ENCODE peak calls at places on chromosomes 16 and 17, in ten cellular contexts. L, Y, S, Z, K, V, I, X, J and O are unnamed samples.

GRCh38 chr17:79185671-79186070 is 111.0 kb downstream of the ENGASE start:
- DNase-seq in L (no peak), Y (no peak), S (no peak), Z (no peak), K (no peak), V (no peak), I (no peak), X (no peak), J (no peak), O (no peak)

GRCh38 chr17:66963521-66964082 is 905 bp upstream of the CACNG4 start:
- DNase-seq in L (no peak), Y (no peak), S (no peak), Z (no peak), K (no peak), V (no peak), I (no peak), X (no peak), J (no peak), O (no peak)

GRCh38 chr16:79628501-79628975 is 28.0 kb upstream of the MAF start:
- DNase-seq in L (no peak), Y (no peak), S (no peak), Z (no peak), K (no peak), V (no peak), I (no peak), X (peak), J (peak), O (no peak)

GRCh38 chr16:56994311-56994710 is 5.0 kb downstream of the NLRC5 start:
- DNase-seq in L (no peak), Y (no peak), S (peak), Z (no peak), K (no peak), V (no peak), I (no peak), X (no peak), J (no peak), O (no peak)

GRCh38 chr16:17138801-17139200 is 332.0 kb downstream of the XYLT1 start:
- DNase-seq in L (no peak), Y (no peak), S (no peak), Z (no peak), K (no peak), V (peak), I (no peak), X (no peak), J (no peak), O (no peak)

GRCh38 chr17:77874303-77875050 is 84.0 kb upstream of the TNRC6C start:
- DNase-seq in L (no peak), Y (no peak), S (no peak), Z (no peak), K (no peak), V (no peak), I (no peak), X (no peak), J (no peak), O (no peak)

GRCh38 chr16:50977064-50977621 is 173.9 kb downstream of the SALL1 start:
- DNase-seq in L (no peak), Y (no peak), S (no peak), Z (no peak), K (no peak), V (no peak), I (no peak), X (no peak), J (no peak), O (no peak)

GRCh38 chr17:3547628-3548027 is 10.0 kb downstream of the TRPV3 start:
- DNase-seq in L (no peak), Y (no peak), S (no peak), Z (no peak), K (no peak), V (no peak), I (no peak), X (no peak), J (no peak), O (no peak)

GRCh38 chr17:2292100-2292499 is 11.5 kb downstream of the SMG6 start:
- DNase-seq in L (no peak), Y (no peak), S (no peak), Z (no peak), K (no peak), V (no peak), I (no peak), X (no peak), J (no peak), O (no peak)

GRCh38 chr17:32881054-32881453 is 4.1 kb upstream of the MYO1D start:
- DNase-seq in L (no peak), Y (no peak), S (no peak), Z (no peak), K (no peak), V (no peak), I (no peak), X (no peak), J (no peak), O (no peak)

DNA sequence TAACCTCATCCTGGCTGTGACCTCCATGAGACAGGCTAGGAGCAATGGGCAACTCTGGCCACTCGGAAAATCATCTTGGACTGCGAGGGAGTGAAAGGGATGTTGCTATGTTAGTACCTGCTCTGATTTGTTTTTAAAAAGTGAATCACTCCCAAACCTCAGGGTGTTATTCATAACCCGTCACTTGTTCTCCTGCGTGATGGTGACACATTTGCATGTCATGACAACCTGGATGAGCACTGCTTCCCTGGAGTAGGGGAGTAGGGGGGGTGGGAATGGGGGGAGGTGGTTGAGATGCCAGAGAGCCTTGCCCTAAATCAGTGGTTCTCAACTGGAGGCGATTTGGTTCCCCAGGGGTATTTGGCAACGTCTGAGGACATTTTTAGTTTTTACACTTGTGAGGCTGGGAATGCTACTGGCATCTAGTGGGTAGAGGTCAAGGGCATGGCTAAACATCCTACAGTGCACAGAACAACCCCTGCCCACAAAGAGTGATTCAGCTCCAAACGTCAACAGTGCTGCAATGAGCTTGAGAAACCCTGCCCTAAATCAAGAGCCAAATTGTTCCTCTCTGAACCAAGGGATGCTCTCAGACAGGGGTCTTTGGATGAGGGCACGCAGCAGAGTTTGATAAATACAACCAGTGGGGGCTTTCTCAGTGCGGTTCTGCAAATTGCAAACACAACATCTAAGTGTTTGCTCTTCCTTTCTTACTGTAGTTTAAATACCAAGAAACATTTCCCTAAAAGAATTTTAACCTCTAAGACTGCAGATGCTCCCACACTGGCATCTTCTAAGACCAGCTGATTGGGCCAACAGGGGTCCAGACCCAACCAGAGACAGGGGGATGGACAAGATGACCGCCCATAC is 241.9 kb downstream of the SOX9 start:
- DNase-seq in L (no peak), Y (peak), S (no peak), Z (no peak), K (no peak), V (no peak), I (no peak), X (no peak), J (no peak), O (no peak)
- TF ChIP-seq POLR2A in L (no peak), Y (no peak), S (no peak), Z (no peak), K (no peak), V (no peak), I (no peak), X (no peak), J (no peak), O (no peak)

GRCh38 chr16:66899945-66900688 is 18.6 kb downstream of the CDH16 start:
- DNase-seq in L (no peak), Y (peak), S (peak), Z (no peak), K (peak), V (no peak), I (no peak), X (peak), J (no peak), O (peak)
- TF ChIP-seq POLR2AphosphoS5 in L (no peak), Y (no peak), S (peak), Z (peak), K (peak), V (no peak), I (no peak), X (no peak), J (no peak), O (peak)

DNA sequence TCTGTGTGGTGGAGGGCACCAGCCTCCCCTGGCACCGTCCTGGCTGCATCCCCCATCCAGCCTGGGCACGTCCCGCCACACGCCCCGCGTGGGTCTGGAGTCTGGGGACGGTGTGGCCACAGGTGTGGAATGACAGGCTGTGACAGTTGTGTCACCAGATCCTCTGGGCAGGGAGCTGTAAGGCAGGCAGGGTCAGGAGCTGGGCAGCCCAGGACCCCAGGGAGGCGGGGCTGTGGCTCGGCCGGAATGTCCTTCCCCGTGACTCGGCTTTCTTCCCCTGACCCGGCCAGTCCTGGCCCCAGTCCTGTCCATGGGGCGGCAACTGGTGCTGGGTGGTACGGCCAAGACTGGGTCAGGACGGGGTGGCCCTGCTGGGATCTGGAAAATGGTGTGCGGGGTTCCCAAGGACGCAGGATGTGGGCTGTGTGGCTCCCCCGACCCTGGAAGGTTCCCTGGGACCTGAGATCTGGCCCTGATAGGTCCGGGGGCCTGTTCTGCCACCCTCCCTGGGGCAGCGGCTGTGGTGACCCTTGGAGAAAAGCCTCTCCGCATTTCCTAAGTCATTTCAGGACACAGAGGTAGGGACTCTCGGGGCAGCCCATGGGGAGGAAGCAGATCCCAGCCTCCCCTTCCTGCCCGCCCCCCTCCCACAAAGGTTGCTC is 3.3 kb upstream of the SLC16A3 start:
- DNase-seq in L (no peak), Y (no peak), S (no peak), Z (no peak), K (no peak), V (no peak), I (no peak), X (no peak), J (no peak), O (no peak)
- TF ChIP-seq POLR2A in L (no peak), Y (no peak), S (no peak), Z (no peak), K (no peak), V (no peak), I (no peak), X (no peak), J (no peak), O (no peak)

GRCh38 chr17:16932611-16933010 is 39.3 kb downstream of the TNFRSF13B start:
- DNase-seq in L (no peak), Y (no peak), S (peak), Z (no peak), K (no peak), V (no peak), I (no peak), X (no peak), J (no peak), O (no peak)

GRCh38 chr17:16932156-16932555 is 39.8 kb downstream of the TNFRSF13B start:
- DNase-seq in L (no peak), Y (no peak), S (no peak), Z (no peak), K (no peak), V (no peak), I (no peak), X (no peak), J (no peak), O (no peak)

GRCh38 chr17:16930571-16931317 is 41.2 kb downstream of the TNFRSF13B start:
- DNase-seq in L (no peak), Y (no peak), S (peak), Z (no peak), K (no peak), V (no peak), I (no peak), X (no peak), J (no peak), O (no peak)

GRCh38 chr17:16929757-16930520 is 42.0 kb downstream of the TNFRSF13B start:
- DNase-seq in L (no peak), Y (no peak), S (peak), Z (no peak), K (no peak), V (no peak), I (no peak), X (no peak), J (no peak), O (no peak)

GRCh38 chr17:16931318-16932060 is 40.4 kb downstream of the TNFRSF13B start:
- DNase-seq in L (no peak), Y (no peak), S (peak), Z (no peak), K (no peak), V (no peak), I (no peak), X (no peak), J (no peak), O (no peak)
- TF ChIP-seq POLR2AphosphoS5 in L (no peak), Y (no peak), S (no peak), Z (no peak), K (no peak), V (no peak), I (no peak), X (no peak), J (no peak), O (no peak)

GRCh38 chr16:88893127-88893968 is 26.9 kb upstream of the PABPN1L start:
- DNase-seq in L (no peak), Y (no peak), S (no peak), Z (no peak), K (no peak), V (no peak), I (no peak), X (no peak), J (no peak), O (no peak)

GRCh38 chr16:88892065-88892464 is 25.6 kb upstream of the PABPN1L start:
- DNase-seq in L (no peak), Y (no peak), S (no peak), Z (no peak), K (no peak), V (no peak), I (no peak), X (no peak), J (no peak), O (no peak)

GRCh38 chr16:88888778-88889387 is 22.4 kb upstream of the PABPN1L start:
- DNase-seq in L (no peak), Y (no peak), S (no peak), Z (no peak), K (no peak), V (no peak), I (no peak), X (no peak), J (no peak), O (no peak)

GRCh38 chr16:88888057-88888777 is 21.8 kb upstream of the PABPN1L start:
- DNase-seq in L (no peak), Y (no peak), S (no peak), Z (no peak), K (no peak), V (no peak), I (no peak), X (no peak), J (peak), O (no peak)

GRCh38 chr16:88891083-88891482 is 24.6 kb upstream of the PABPN1L start:
- DNase-seq in L (no peak), Y (no peak), S (no peak), Z (no peak), K (no peak), V (no peak), I (no peak), X (no peak), J (no peak), O (no peak)
- TF ChIP-seq POLR2A in L (no peak), Y (no peak), S (no peak), Z (no peak), K (no peak), V (no peak), I (no peak), X (no peak), J (no peak), O (no peak)

GRCh38 chr16:15760129-15760528 is 96.7 kb downstream of the MYH11 start:
- DNase-seq in L (no peak), Y (no peak), S (no peak), Z (no peak), K (no peak), V (no peak), I (no peak), X (no peak), J (no peak), O (no peak)
- TF ChIP-seq POLR2AphosphoS5 in L (no peak), Y (no peak), S (peak), Z (no peak), K (no peak), V (no peak), I (no peak), X (no peak), J (no peak), O (no peak)

GRCh38 chr17:41812176-41813038 is at the start of gene FKBP10:
- DNase-seq in L (peak), Y (peak), S (peak), Z (no peak), K (peak), V (peak), I (peak), X (peak), J (no peak), O (peak)

GRCh38 chr17:41813039-41813680 is 356 bp downstream of the FKBP10 start:
- DNase-seq in L (no peak), Y (no peak), S (no peak), Z (no peak), K (no peak), V (no peak), I (no peak), X (no peak), J (no peak), O (no peak)

GRCh38 chr17:41813699-41814124 is 908 bp downstream of the FKBP10 start:
- DNase-seq in L (no peak), Y (no peak), S (no peak), Z (no peak), K (no peak), V (no peak), I (no peak), X (no peak), J (no peak), O (no peak)

GRCh38 chr17:41810659-41811548 is 845 bp downstream of the P3H4 start:
- DNase-seq in L (no peak), Y (no peak), S (peak), Z (no peak), K (peak), V (no peak), I (peak), X (no peak), J (no peak), O (peak)

DNA sequence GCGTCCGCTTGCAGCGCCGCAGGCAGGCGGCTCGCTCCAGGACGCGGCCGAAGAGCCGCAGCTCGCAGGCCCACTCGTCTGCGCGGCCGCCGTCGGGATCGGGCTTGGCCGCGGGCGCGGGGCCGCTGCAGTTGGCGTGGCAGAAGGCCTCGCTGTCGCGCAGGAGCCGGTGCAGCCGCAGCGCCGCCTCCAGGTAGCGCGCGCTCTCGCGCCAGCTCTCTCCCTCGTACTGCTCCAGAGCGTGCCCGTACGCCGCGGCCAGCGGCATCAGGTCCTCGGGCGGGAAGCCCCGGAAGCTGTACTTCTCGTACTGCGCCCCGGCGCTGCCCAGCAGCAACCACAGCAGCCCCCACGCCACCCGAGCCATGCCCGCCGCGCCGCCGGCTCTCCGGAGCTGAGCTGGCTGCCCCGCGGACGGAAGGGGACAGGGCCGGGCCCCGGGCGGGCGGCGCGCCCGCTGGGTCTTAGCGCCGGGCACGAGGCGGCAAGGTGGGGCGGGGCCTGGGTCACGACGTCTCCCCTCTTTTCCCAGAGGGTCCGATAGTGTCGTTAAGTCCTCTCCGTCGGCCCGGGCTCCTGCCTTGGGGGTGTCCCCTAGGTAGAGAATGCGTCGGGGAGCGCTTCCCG is at the start of gene P3H4:
- DNase-seq in L (peak), Y (peak), S (peak), Z (no peak), K (peak), V (peak), I (peak), X (peak), J (no peak), O (peak)
- TF ChIP-seq POLR2A in L (peak), Y (peak), S (no peak), Z (no peak), K (no peak), V (no peak), I (peak), X (no peak), J (no peak), O (peak)

DNA sequence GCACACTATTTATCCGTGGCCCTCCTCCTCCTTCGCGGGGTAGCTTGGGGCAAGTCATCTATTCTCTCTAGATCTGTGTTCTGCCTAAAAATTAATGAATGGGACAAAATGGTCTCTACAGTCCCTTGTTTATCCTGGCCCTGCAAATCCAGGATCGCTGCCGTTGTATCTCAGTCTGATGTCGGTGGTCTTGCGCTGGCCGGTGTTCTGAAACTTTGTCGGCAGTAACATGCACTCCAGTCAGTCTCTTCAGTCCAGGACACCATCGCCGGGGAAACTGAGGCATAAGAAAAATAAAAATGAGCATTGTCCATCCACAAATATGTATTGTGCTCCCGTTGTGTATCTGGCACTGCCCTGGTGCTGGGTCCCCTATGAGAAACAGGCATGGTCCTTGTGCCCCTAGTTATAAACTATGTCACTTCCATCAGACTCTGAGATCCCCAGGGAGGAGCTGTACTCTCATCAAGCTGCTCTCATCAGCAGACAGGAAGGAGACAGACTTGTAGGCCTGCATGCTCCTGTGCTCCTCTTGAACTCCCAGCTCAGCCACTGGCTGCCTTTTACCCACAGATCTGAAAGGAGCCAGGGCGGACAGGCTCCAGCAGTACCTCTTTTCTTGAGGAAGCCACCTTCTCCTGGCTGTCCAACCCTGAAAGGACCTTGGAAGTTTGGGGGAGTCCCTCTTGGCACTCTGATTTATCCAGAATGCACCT is 13.7 kb upstream of the CA4 start:
- DNase-seq in L (no peak), Y (no peak), S (peak), Z (no peak), K (no peak), V (peak), I (no peak), X (no peak), J (no peak), O (peak)
- TF ChIP-seq POLR2AphosphoS5 in L (no peak), Y (no peak), S (no peak), Z (no peak), K (no peak), V (no peak), I (no peak), X (no peak), J (no peak), O (no peak)

GRCh38 chr16:87637357-87637756 is 35.0 kb downstream of the JPH3 start:
- DNase-seq in L (no peak), Y (no peak), S (no peak), Z (no peak), K (no peak), V (no peak), I (no peak), X (no peak), J (no peak), O (no peak)

GRCh38 chr16:87635541-87636049 is 33.3 kb downstream of the JPH3 start:
- DNase-seq in L (peak), Y (peak), S (peak), Z (no peak), K (peak), V (peak), I (peak), X (peak), J (no peak), O (peak)

GRCh38 chr16:87636741-87637140 is 34.4 kb downstream of the JPH3 start:
- DNase-seq in L (no peak), Y (no peak), S (no peak), Z (no peak), K (no peak), V (no peak), I (no peak), X (no peak), J (no peak), O (no peak)

GRCh38 chr16:87634411-87634810 is 32.1 kb downstream of the JPH3 start:
- DNase-seq in L (no peak), Y (no peak), S (no peak), Z (no peak), K (no peak), V (no peak), I (no peak), X (no peak), J (no peak), O (no peak)

GRCh38 chr16:87636050-87636684 is 33.9 kb downstream of the JPH3 start:
- DNase-seq in L (peak), Y (peak), S (peak), Z (no peak), K (peak), V (peak), I (peak), X (peak), J (no peak), O (peak)
- TF ChIP-seq POLR2A in L (no peak), Y (no peak), S (no peak), Z (no peak), K (no peak), V (no peak), I (no peak), X (no peak), J (no peak), O (no peak)